ENCODE peak calls at places on chromosomes 2 and 18, in four cellular contexts. One of them, this sample, is unnamed.

GRCh38 chr18:49161627-49162026 is 210.9 kb upstream of the SMAD7 start:
- DNase-seq in bronchial epithelial cell: no peak
- DNase-seq in HFFc6: peak; percentile 64
- DNase-seq in glutamatergic neuron: no peak
- DNase-seq in this sample: no peak

GRCh38 chr18:45891806-45892205 is 66.3 kb downstream of the SIGLEC15 start:
- DNase-seq in bronchial epithelial cell: no peak
- DNase-seq in HFFc6: no peak
- DNase-seq in glutamatergic neuron: no peak
- DNase-seq in this sample: no peak

GRCh38 chr2:24429711-24430110 is 61.3 kb upstream of the NCOA1 start:
- DNase-seq in bronchial epithelial cell: no peak
- DNase-seq in HFFc6: no peak
- DNase-seq in glutamatergic neuron: no peak
- DNase-seq in this sample: no peak

GRCh38 chr2:36270758-36271157 is 84.8 kb upstream of the CRIM1 start:
- DNase-seq in bronchial epithelial cell: no peak
- DNase-seq in HFFc6: no peak
- DNase-seq in glutamatergic neuron: no peak
- DNase-seq in this sample: no peak

GRCh38 chr18:68017385-68017784 is 500.9 kb upstream of the DSEL start:
- DNase-seq in bronchial epithelial cell: no peak
- DNase-seq in HFFc6: no peak
- DNase-seq in glutamatergic neuron: no peak
- DNase-seq in this sample: peak; percentile 5

GRCh38 chr2:216103213-216103612 is 5.9 kb upstream of the XRCC5 start:
- DNase-seq in bronchial epithelial cell: no peak
- DNase-seq in HFFc6: no peak
- DNase-seq in glutamatergic neuron: no peak
- DNase-seq in this sample: no peak

GRCh38 chr2:136134126-136134525 is 16.2 kb upstream of the CXCR4 start:
- DNase-seq in bronchial epithelial cell: no peak
- DNase-seq in HFFc6: no peak
- DNase-seq in glutamatergic neuron: no peak
- DNase-seq in this sample: no peak

GRCh38 chr2:233832869-233833812 is 21.2 kb downstream of the HJURP start:
- DNase-seq in bronchial epithelial cell: peak; percentile 71
- DNase-seq in HFFc6: peak; percentile 11
- DNase-seq in glutamatergic neuron: peak; percentile 56
- DNase-seq in this sample: peak; percentile 68

GRCh38 chr2:71001592-71002570 is 7.2 kb upstream of the TEX261 start:
- DNase-seq in bronchial epithelial cell: no peak
- DNase-seq in HFFc6: no peak
- DNase-seq in glutamatergic neuron: peak; percentile 93
- DNase-seq in this sample: no peak

GRCh38 chr2:234304945-234305344 is 191.9 kb downstream of the ARL4C start:
- DNase-seq in bronchial epithelial cell: peak; percentile 78
- DNase-seq in HFFc6: no peak
- DNase-seq in glutamatergic neuron: no peak
- DNase-seq in this sample: peak; percentile 66

GRCh38 chr2:196277002-196277401 is 105.6 kb upstream of the STK17B start:
- DNase-seq in bronchial epithelial cell: no peak
- DNase-seq in HFFc6: peak; percentile 19
- DNase-seq in glutamatergic neuron: no peak
- DNase-seq in this sample: no peak

GRCh38 chr2:71503827-71504226 is 50.5 kb downstream of the DYSF start:
- DNase-seq in bronchial epithelial cell: peak; percentile 39
- DNase-seq in HFFc6: no peak
- DNase-seq in glutamatergic neuron: no peak
- DNase-seq in this sample: no peak

GRCh38 chr2:235845245-235845644 is 322.9 kb downstream of the GBX2 start:
- DNase-seq in bronchial epithelial cell: no peak
- DNase-seq in HFFc6: no peak
- DNase-seq in glutamatergic neuron: no peak
- DNase-seq in this sample: no peak

GRCh38 chr2:85435986-85436835 is 17.7 kb downstream of the SH2D6 start:
- DNase-seq in bronchial epithelial cell: no peak
- DNase-seq in HFFc6: no peak
- DNase-seq in glutamatergic neuron: no peak
- DNase-seq in this sample: no peak
- TF ChIP-seq CTCF in bronchial epithelial cell: no peak
- TF ChIP-seq CTCF in HFFc6: peak; percentile 17
- TF ChIP-seq CTCF in glutamatergic neuron: no peak
- TF ChIP-seq CTCF in this sample: no peak

GRCh38 chr2:62016957-62017356 is 111.5 kb downstream of the COMMD1 start:
- DNase-seq in bronchial epithelial cell: no peak
- DNase-seq in HFFc6: no peak
- DNase-seq in glutamatergic neuron: no peak
- DNase-seq in this sample: no peak

GRCh38 chr2:62010632-62011276 is 105.3 kb downstream of the COMMD1 start:
- DNase-seq in bronchial epithelial cell: no peak
- DNase-seq in HFFc6: no peak
- DNase-seq in glutamatergic neuron: no peak
- DNase-seq in this sample: no peak

GRCh38 chr2:62014102-62014501 is 108.6 kb downstream of the COMMD1 start:
- DNase-seq in bronchial epithelial cell: peak; percentile 7
- DNase-seq in HFFc6: peak; percentile 21
- DNase-seq in glutamatergic neuron: peak; percentile 33
- DNase-seq in this sample: no peak
- TF ChIP-seq CTCF in bronchial epithelial cell: no peak
- TF ChIP-seq CTCF in HFFc6: no peak
- TF ChIP-seq CTCF in glutamatergic neuron: no peak
- TF ChIP-seq CTCF in this sample: no peak

GRCh38 chr2:219638217-219638947 is 11.0 kb downstream of the SLC4A3 start:
- DNase-seq in bronchial epithelial cell: no peak
- DNase-seq in HFFc6: no peak
- DNase-seq in glutamatergic neuron: no peak
- DNase-seq in this sample: peak; percentile 39
- TF ChIP-seq CTCF in bronchial epithelial cell: peak; percentile 43
- TF ChIP-seq CTCF in HFFc6: peak; percentile 62
- TF ChIP-seq CTCF in glutamatergic neuron: no peak
- TF ChIP-seq CTCF in this sample: peak; percentile 22

DNA sequence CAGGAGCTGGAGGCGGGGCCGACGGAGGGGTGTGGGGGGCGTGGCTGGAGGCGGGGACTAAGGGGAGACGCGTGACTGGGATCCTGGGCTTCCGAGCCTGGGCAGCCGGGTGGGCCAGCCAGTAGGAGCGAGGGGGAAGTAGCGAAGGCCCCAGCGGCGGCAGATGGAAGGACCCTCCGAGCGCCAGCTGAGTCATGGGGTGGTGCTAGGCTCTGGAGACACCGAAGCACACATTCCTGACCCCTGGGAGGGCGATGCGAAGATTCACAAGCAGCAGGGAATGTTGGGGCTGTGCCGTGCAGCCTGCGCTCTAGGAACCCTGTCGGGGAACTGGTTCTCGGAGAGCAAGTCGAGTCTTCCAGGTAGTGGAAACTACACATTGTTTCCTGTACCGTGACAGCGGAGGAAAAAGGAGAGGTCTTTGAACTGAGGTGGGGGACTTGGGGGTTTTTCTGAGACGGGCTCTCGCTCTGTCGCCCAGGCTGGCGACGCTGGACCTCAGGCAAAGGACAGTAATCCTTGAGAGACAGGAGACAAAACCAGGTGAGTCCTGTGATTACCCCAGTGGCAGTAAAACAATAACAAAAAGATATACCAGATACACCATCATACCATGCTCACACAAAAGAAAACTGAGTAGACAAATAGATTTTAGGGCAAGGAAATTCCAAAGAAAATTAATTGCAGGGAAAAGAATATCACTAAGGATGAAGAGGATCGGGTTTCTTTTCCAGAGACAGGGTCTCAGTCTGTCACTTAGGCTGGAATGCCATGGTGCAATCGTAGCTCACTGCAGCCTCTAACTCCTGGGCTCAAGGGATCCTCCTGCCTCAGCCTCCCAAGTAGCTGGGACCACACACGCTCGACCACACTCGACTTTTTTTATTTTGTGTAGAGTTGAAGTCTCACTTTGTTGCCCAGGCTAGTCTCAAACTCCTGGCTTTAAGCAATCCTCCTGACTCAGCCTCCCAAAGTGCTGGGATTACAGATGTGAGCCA is 828 bp upstream of the AFG3L2 start:
- DNase-seq in bronchial epithelial cell: no peak
- DNase-seq in HFFc6: peak; percentile 98
- DNase-seq in glutamatergic neuron: no peak
- DNase-seq in this sample: no peak
- TF ChIP-seq CTCF in bronchial epithelial cell: no peak
- TF ChIP-seq CTCF in HFFc6: peak; percentile 54
- TF ChIP-seq CTCF in glutamatergic neuron: no peak
- TF ChIP-seq CTCF in this sample: no peak

DNA sequence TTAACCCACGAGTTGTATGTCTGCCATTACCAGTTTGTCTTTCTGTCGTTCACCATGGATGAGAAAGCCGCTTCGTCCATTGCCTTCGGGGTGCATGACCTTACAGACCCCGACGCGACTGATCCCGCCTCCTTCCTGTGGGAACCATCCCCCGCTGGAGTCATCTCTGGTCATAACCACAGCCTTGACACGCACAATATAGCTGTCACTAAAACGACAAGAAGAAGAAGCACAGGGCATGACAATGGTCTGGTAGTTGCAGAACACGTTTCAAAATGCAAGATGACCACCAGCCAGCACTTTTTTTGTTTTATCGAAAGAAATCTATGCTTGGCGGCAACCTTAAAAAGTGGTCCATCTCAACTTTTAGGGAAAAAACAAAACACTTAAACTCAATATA is 87.7 kb downstream of the SPRED2 start:
- DNase-seq in bronchial epithelial cell: no peak
- DNase-seq in HFFc6: no peak
- DNase-seq in glutamatergic neuron: no peak
- DNase-seq in this sample: no peak
- TF ChIP-seq CTCF in bronchial epithelial cell: no peak
- TF ChIP-seq CTCF in HFFc6: no peak
- TF ChIP-seq CTCF in glutamatergic neuron: no peak
- TF ChIP-seq CTCF in this sample: no peak

GRCh38 chr2:206442854-206443734 is at the start of gene ADAM23:
- DNase-seq in bronchial epithelial cell: no peak
- DNase-seq in HFFc6: no peak
- DNase-seq in glutamatergic neuron: peak; percentile 85
- DNase-seq in this sample: no peak
- TF ChIP-seq CTCF in bronchial epithelial cell: no peak
- TF ChIP-seq CTCF in HFFc6: no peak
- TF ChIP-seq CTCF in glutamatergic neuron: peak; percentile 30
- TF ChIP-seq CTCF in this sample: no peak

GRCh38 chr18:76273956-76274355 is 221.1 kb downstream of the ZNF516 start:
- DNase-seq in bronchial epithelial cell: no peak
- DNase-seq in HFFc6: no peak
- DNase-seq in glutamatergic neuron: no peak
- DNase-seq in this sample: no peak

GRCh38 chr18:76275913-76276312 is 219.1 kb downstream of the ZNF516 start:
- DNase-seq in bronchial epithelial cell: peak; percentile 17
- DNase-seq in HFFc6: no peak
- DNase-seq in glutamatergic neuron: no peak
- DNase-seq in this sample: no peak

GRCh38 chr18:76273036-76273545 is 222.0 kb downstream of the ZNF516 start:
- DNase-seq in bronchial epithelial cell: no peak
- DNase-seq in HFFc6: no peak
- DNase-seq in glutamatergic neuron: no peak
- DNase-seq in this sample: no peak

DNA sequence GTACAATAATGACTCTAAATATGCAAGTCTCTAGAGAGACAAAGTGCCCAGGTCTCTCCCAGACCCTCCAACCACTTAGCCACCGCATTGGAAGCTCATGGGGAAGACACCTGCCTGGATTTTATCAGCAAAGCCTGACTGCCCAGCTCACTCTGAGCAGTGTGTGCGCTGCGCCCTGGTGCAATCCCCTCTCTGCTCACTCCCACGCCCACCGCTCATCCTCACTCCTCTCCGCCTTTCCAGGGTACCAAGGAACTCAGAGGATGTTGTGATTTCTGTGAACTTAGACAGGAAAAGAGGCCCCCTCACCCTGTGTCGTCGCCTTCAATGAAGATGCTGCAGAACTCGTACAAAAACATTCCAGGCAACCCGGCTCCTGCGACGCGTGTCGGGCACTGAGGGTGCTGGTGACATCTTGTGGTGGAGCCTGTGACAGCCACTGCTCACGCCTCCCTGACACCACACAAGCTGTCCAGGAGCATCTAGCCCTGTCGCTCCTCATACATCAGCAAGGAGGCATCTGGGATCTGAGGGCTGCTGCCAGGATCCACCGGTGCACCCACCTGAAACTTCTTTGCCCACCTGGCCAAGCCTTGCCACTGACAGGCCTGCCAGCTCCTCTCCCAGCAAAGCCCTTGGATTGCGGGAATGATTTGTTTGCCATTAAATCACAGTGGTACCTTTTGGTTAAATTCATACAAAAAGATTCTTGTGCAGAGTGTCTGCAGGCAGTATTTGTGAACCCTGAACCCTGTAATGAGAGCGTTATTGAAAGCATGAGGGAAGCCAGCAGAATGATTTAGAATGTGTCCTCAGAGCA is 220.4 kb downstream of the ZNF516 start:
- DNase-seq in bronchial epithelial cell: no peak
- DNase-seq in HFFc6: no peak
- DNase-seq in glutamatergic neuron: peak; percentile 68
- DNase-seq in this sample: no peak
- TF ChIP-seq CTCF in bronchial epithelial cell: peak; percentile 47
- TF ChIP-seq CTCF in HFFc6: peak; percentile 27
- TF ChIP-seq CTCF in glutamatergic neuron: no peak
- TF ChIP-seq CTCF in this sample: peak; percentile 22